ENCODE peak calls at places on chromosomes 1 and 21, in seven cellular contexts. R is PC-3; S is lower leg skin; L is GM13976; B is stomach; G is activated CD8-positive, alpha-beta T cell treated with anti-CD3 and anti-CD28 coated beads for 36 hours; Q is AG09309. J is an unnamed sample.

GRCh38 chr1:210568631-210569030 is 239.9 kb downstream of the HHAT start:
- DNase-seq in R (no peak), S (no peak), L (no peak), B (no peak), G (no peak), Q (no peak), J (no peak)

GRCh38 chr1:87392241-87393192 is 63.8 kb downstream of the LMO4 start:
- DNase-seq in R (peak; percentile 89), S (no peak), L (no peak), B (no peak), G (no peak), Q (no peak), J (no peak)

GRCh38 chr1:240765732-240766363 is 153.9 kb upstream of the GREM2 start:
- DNase-seq in R (peak; percentile 91), S (no peak), L (no peak), B (no peak), G (no peak), Q (no peak), J (peak; percentile 31)

GRCh38 chr21:41706678-41707077 is 60.2 kb downstream of the RIPK4 start:
- DNase-seq in R (no peak), S (no peak), L (no peak), B (no peak), G (peak; percentile 53), Q (no peak), J (no peak)

GRCh38 chr1:34858901-34859441 is 578 bp downstream of the SMIM12 start:
- DNase-seq in R (peak; percentile 7), S (no peak), L (peak; percentile 44), B (no peak), G (peak; percentile 70), Q (no peak), J (no peak)

GRCh38 chr1:224579526-224579925 is 36.6 kb upstream of the CNIH3 start:
- DNase-seq in R (peak; percentile 30), S (no peak), L (no peak), B (no peak), G (no peak), Q (no peak), J (no peak)

GRCh38 chr1:67710417-67710816 is 25.4 kb downstream of the GADD45A start:
- DNase-seq in R (peak; percentile 65), S (no peak), L (no peak), B (no peak), G (no peak), Q (no peak), J (no peak)

GRCh38 chr21:14244911-14245310 is 29.0 kb downstream of the RBM11 start:
- DNase-seq in R (no peak), S (no peak), L (no peak), B (no peak), G (no peak), Q (no peak), J (no peak)

GRCh38 chr1:71242239-71242638 is 161.4 kb upstream of the ZRANB2 start:
- DNase-seq in R (peak; percentile 14), S (no peak), L (no peak), B (no peak), G (no peak), Q (no peak), J (no peak)

GRCh38 chr1:23556661-23557470 is 2.4 kb downstream of the ID3 start:
- DNase-seq in R (no peak), S (no peak), L (no peak), B (no peak), G (peak; percentile 33), Q (peak; percentile 64), J (peak; percentile 55)

GRCh38 chr1:39238476-39238875 is 34.0 kb downstream of the MACF1 start:
- DNase-seq in R (peak; percentile 30), S (peak; percentile 62), L (no peak), B (no peak), G (no peak), Q (peak; percentile 45), J (no peak)

GRCh38 chr1:93768380-93768863 is 86.8 kb upstream of the BCAR3 start:
- DNase-seq in R (no peak), S (no peak), L (no peak), B (no peak), G (no peak), Q (no peak), J (no peak)

GRCh38 chr21:41763398-41763931 is 3.4 kb downstream of the RIPK4 start:
- DNase-seq in R (peak; percentile 50), S (no peak), L (no peak), B (no peak), G (no peak), Q (no peak), J (no peak)

GRCh38 chr1:23559985-23560755 is 869 bp upstream of the ID3 start:
- DNase-seq in R (no peak), S (no peak), L (no peak), B (no peak), G (no peak), Q (no peak), J (no peak)

GRCh38 chr1:24900486-24900849 is 29.6 kb downstream of the RUNX3 start:
- DNase-seq in R (no peak), S (peak; percentile 67), L (peak; percentile 46), B (peak; percentile 17), G (no peak), Q (no peak), J (no peak)

GRCh38 chr1:74399249-74399648 is 113.2 kb downstream of the LRRC53 start:
- DNase-seq in R (no peak), S (no peak), L (no peak), B (no peak), G (peak; percentile 3), Q (no peak), J (no peak)

GRCh38 chr1:160399544-160400283 is 650 bp upstream of the VANGL2 start:
- DNase-seq in R (no peak), S (no peak), L (no peak), B (no peak), G (no peak), Q (no peak), J (no peak)

GRCh38 chr1:158687037-158687436 is 522 bp upstream of the SPTA1 start:
- DNase-seq in R (no peak), S (no peak), L (no peak), B (no peak), G (no peak), Q (no peak), J (no peak)

GRCh38 chr1:186050360-186050759 is 316.2 kb downstream of the HMCN1 start:
- DNase-seq in R (peak; percentile 79), S (no peak), L (no peak), B (no peak), G (no peak), Q (no peak), J (no peak)

GRCh38 chr1:119878171-119878570 is 18.1 kb downstream of the ADAM30 start:
- DNase-seq in R (no peak), S (no peak), L (no peak), B (no peak), G (no peak), Q (no peak), J (no peak)

GRCh38 chr1:30524840-30525617 is 198.4 kb downstream of the MATN1 start:
- DNase-seq in R (no peak), S (peak; percentile 84), L (no peak), B (peak; percentile 20), G (no peak), Q (no peak), J (no peak)

GRCh38 chr1:2801535-2802291 is at the start of gene TTC34:
- DNase-seq in R (peak; percentile 75), S (no peak), L (peak; percentile 74), B (peak; percentile 33), G (peak; percentile 75), Q (no peak), J (no peak)

DNA sequence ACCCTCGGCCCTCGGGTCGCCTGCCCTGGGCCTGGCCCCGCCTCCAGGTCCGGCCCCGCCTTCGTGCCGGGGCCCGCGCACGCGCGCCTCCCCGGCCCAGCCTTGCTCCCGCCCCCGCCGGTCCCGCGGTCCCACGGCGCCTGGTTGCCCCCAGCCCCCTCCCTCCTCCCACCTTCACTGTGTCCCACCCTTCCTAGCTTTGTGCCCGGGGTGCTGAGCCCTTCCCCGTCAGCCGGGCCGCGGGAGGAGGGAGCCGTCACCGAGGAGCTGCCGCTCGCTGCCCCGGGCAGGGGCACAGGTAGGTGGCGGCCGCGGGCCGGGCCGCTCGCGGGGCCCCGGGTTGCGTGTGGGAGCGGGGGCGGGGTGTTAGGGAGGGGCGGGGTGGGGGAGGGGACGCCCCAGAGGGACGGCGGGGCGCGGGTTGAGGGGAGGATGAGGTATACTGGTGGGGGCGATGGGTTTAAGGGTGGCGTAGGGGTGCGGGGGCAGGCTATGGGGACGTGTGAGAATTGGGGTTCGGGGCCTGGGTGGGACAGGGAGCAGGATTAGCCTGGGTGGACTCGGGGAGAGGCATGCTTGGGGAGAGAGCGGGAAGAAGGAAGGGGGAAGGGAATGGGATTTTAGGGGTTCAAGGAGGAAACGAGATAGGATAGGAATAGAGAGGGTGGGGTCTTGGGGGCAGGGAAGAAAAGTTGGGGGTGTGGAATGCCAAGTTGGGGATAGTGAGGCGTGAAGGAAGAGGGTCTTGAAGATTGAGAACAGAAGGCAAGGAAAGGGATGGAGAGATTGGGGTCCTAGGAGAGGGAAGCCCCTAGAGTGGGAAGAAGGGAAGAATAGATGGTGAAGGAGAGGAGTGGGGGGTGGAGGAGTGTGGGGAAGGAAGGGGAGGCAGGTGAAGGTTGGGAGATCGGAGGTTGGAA is at the start of gene LRRC42:
- DNase-seq in R (no peak), S (no peak), L (peak; percentile 96), B (no peak), G (peak; percentile 72), Q (no peak), J (no peak)
- TF ChIP-seq CTCF in R (peak; percentile 24), S (no peak), L (peak; percentile 22), B (no peak), G (no peak), Q (peak; percentile 23), J (peak; percentile 23)

GRCh38 chr1:22528451-22528850 is 34.8 kb upstream of the EPHA8 start:
- DNase-seq in R (no peak), S (peak; percentile 52), L (no peak), B (no peak), G (no peak), Q (no peak), J (no peak)

GRCh38 chr1:22526098-22526497 is 37.2 kb upstream of the EPHA8 start:
- DNase-seq in R (no peak), S (peak; percentile 45), L (no peak), B (no peak), G (no peak), Q (no peak), J (no peak)

GRCh38 chr1:22526677-22527076 is 36.6 kb upstream of the EPHA8 start:
- DNase-seq in R (no peak), S (peak; percentile 82), L (no peak), B (no peak), G (no peak), Q (no peak), J (no peak)

GRCh38 chr1:22527122-22527521 is 36.2 kb upstream of the EPHA8 start:
- DNase-seq in R (no peak), S (peak; percentile 59), L (no peak), B (no peak), G (no peak), Q (no peak), J (no peak)

GRCh38 chr1:22527555-22528296 is 35.6 kb upstream of the EPHA8 start:
- DNase-seq in R (no peak), S (peak; percentile 70), L (no peak), B (no peak), G (no peak), Q (no peak), J (no peak)
- TF ChIP-seq CTCF in R (no peak), S (no peak), L (no peak), B (no peak), G (no peak), Q (peak; percentile 14), J (no peak)

GRCh38 chr1:215581896-215582295 is 14.8 kb downstream of the KCTD3 start:
- DNase-seq in R (peak; percentile 24), S (no peak), L (no peak), B (no peak), G (no peak), Q (no peak), J (no peak)
- TF ChIP-seq CTCF in R (peak; percentile 48), S (no peak), L (no peak), B (no peak), G (no peak), Q (no peak), J (no peak)

GRCh38 chr1:214317734-214318133 is 36.8 kb downstream of the SMYD2 start:
- DNase-seq in R (no peak), S (no peak), L (no peak), B (no peak), G (no peak), Q (no peak), J (no peak)
- TF ChIP-seq CTCF in R (peak; percentile 28), S (no peak), L (no peak), B (no peak), G (no peak), Q (no peak), J (no peak)

J was measured in BJ.